ENCODE peak calls at places on chromosomes 3 and 15, in nine cellular contexts. One of them, this sample, is unnamed.

GRCh38 chr3:82208002-82208710 is 446.7 kb upstream of the GBE1 start:
- DNase-seq in hepatocyte: no peak
- DNase-seq in dorsolateral prefrontal cortex: no peak
- DNase-seq in body of pancreas: no peak
- DNase-seq in foreskin fibroblast: no peak
- DNase-seq in NT2/D1: no peak
- DNase-seq in esophagus squamous epithelium: no peak
- DNase-seq in astrocyte of the spinal cord: no peak
- DNase-seq in upper lobe of right lung: no peak
- DNase-seq in this sample: no peak

GRCh38 chr3:13137808-13138565 is 64.8 kb upstream of the IQSEC1 start:
- DNase-seq in hepatocyte: no peak
- DNase-seq in upper lobe of right lung: peak; percentile 35
- DNase-seq in dorsolateral prefrontal cortex: no peak
- DNase-seq in foreskin fibroblast: no peak
- DNase-seq in esophagus squamous epithelium: no peak
- DNase-seq in body of pancreas: no peak
- DNase-seq in astrocyte of the spinal cord: no peak
- DNase-seq in NT2/D1: no peak
- DNase-seq in this sample: no peak

GRCh38 chr15:56325186-56325585 is 40.0 kb upstream of the TEX9 start:
- DNase-seq in NT2/D1: no peak
- DNase-seq in hepatocyte: no peak
- DNase-seq in foreskin fibroblast: peak; percentile 66
- DNase-seq in esophagus squamous epithelium: no peak
- DNase-seq in dorsolateral prefrontal cortex: no peak
- DNase-seq in astrocyte of the spinal cord: peak; percentile 7
- DNase-seq in body of pancreas: no peak
- DNase-seq in upper lobe of right lung: no peak
- DNase-seq in this sample: peak; percentile 12

GRCh38 chr3:100402150-100402706 is 889 bp downstream of the LNP1 start:
- DNase-seq in upper lobe of right lung: no peak
- DNase-seq in dorsolateral prefrontal cortex: no peak
- DNase-seq in foreskin fibroblast: peak; percentile 57
- DNase-seq in astrocyte of the spinal cord: peak; percentile 55
- DNase-seq in body of pancreas: no peak
- DNase-seq in esophagus squamous epithelium: no peak
- DNase-seq in NT2/D1: no peak
- DNase-seq in hepatocyte: peak; percentile 43
- DNase-seq in this sample: peak; percentile 59

GRCh38 chr3:108603689-108604088 is 14.2 kb downstream of the DZIP3 start:
- DNase-seq in dorsolateral prefrontal cortex: no peak
- DNase-seq in NT2/D1: no peak
- DNase-seq in foreskin fibroblast: peak; percentile 44
- DNase-seq in body of pancreas: no peak
- DNase-seq in esophagus squamous epithelium: no peak
- DNase-seq in upper lobe of right lung: no peak
- DNase-seq in hepatocyte: no peak
- DNase-seq in astrocyte of the spinal cord: no peak
- DNase-seq in this sample: peak; percentile 23

GRCh38 chr3:149790698-149791097 is 1.7 kb downstream of the ANKUB1 start:
- DNase-seq in upper lobe of right lung: no peak
- DNase-seq in NT2/D1: no peak
- DNase-seq in esophagus squamous epithelium: no peak
- DNase-seq in body of pancreas: no peak
- DNase-seq in hepatocyte: no peak
- DNase-seq in foreskin fibroblast: peak; percentile 28
- DNase-seq in dorsolateral prefrontal cortex: no peak
- DNase-seq in astrocyte of the spinal cord: no peak
- DNase-seq in this sample: no peak

GRCh38 chr3:115634052-115634451 is 10.7 kb downstream of the GAP43 start:
- DNase-seq in esophagus squamous epithelium: no peak
- DNase-seq in hepatocyte: no peak
- DNase-seq in astrocyte of the spinal cord: no peak
- DNase-seq in upper lobe of right lung: no peak
- DNase-seq in body of pancreas: no peak
- DNase-seq in foreskin fibroblast: no peak
- DNase-seq in NT2/D1: no peak
- DNase-seq in dorsolateral prefrontal cortex: no peak
- DNase-seq in this sample: no peak

GRCh38 chr15:64634020-64634419 is 141.4 kb downstream of the RBPMS2 start:
- DNase-seq in NT2/D1: no peak
- DNase-seq in body of pancreas: no peak
- DNase-seq in hepatocyte: no peak
- DNase-seq in foreskin fibroblast: no peak
- DNase-seq in astrocyte of the spinal cord: peak; percentile 74
- DNase-seq in upper lobe of right lung: no peak
- DNase-seq in esophagus squamous epithelium: no peak
- DNase-seq in dorsolateral prefrontal cortex: no peak
- DNase-seq in this sample: no peak

GRCh38 chr3:159879598-159879997 is 109.0 kb upstream of the IL12A start:
- DNase-seq in foreskin fibroblast: no peak
- DNase-seq in dorsolateral prefrontal cortex: no peak
- DNase-seq in upper lobe of right lung: no peak
- DNase-seq in astrocyte of the spinal cord: no peak
- DNase-seq in NT2/D1: no peak
- DNase-seq in hepatocyte: no peak
- DNase-seq in esophagus squamous epithelium: no peak
- DNase-seq in body of pancreas: no peak
- DNase-seq in this sample: peak; percentile 40

GRCh38 chr3:152097770-152098169 is 171.0 kb upstream of the MBNL1 start:
- DNase-seq in astrocyte of the spinal cord: no peak
- DNase-seq in body of pancreas: no peak
- DNase-seq in foreskin fibroblast: no peak
- DNase-seq in NT2/D1: no peak
- DNase-seq in upper lobe of right lung: no peak
- DNase-seq in hepatocyte: no peak
- DNase-seq in dorsolateral prefrontal cortex: no peak
- DNase-seq in esophagus squamous epithelium: no peak
- DNase-seq in this sample: peak; percentile 39

GRCh38 chr3:177642482-177643163 is 445.3 kb upstream of the TBL1XR1 start:
- DNase-seq in upper lobe of right lung: no peak
- DNase-seq in dorsolateral prefrontal cortex: peak; percentile 36
- DNase-seq in foreskin fibroblast: no peak
- DNase-seq in astrocyte of the spinal cord: no peak
- DNase-seq in NT2/D1: no peak
- DNase-seq in hepatocyte: no peak
- DNase-seq in body of pancreas: no peak
- DNase-seq in esophagus squamous epithelium: no peak
- DNase-seq in this sample: no peak

GRCh38 chr3:128367726-128368125 is 99.0 kb downstream of the DNAJB8 start:
- DNase-seq in dorsolateral prefrontal cortex: no peak
- DNase-seq in foreskin fibroblast: peak; percentile 46
- DNase-seq in esophagus squamous epithelium: no peak
- DNase-seq in upper lobe of right lung: no peak
- DNase-seq in NT2/D1: no peak
- DNase-seq in body of pancreas: no peak
- DNase-seq in hepatocyte: no peak
- DNase-seq in astrocyte of the spinal cord: peak; percentile 8
- DNase-seq in this sample: no peak

GRCh38 chr3:58824285-58824684 is 157.7 kb upstream of the FAM3D start:
- DNase-seq in NT2/D1: peak; percentile 46
- DNase-seq in upper lobe of right lung: peak; percentile 61
- DNase-seq in body of pancreas: peak; percentile 81
- DNase-seq in foreskin fibroblast: peak; percentile 88
- DNase-seq in dorsolateral prefrontal cortex: peak; percentile 86
- DNase-seq in esophagus squamous epithelium: no peak
- DNase-seq in astrocyte of the spinal cord: peak; percentile 68
- DNase-seq in hepatocyte: peak; percentile 79
- DNase-seq in this sample: peak; percentile 65

GRCh38 chr3:72157782-72158638 is 373.1 kb upstream of the PROK2 start:
- DNase-seq in body of pancreas: no peak
- DNase-seq in esophagus squamous epithelium: no peak
- DNase-seq in upper lobe of right lung: no peak
- DNase-seq in hepatocyte: no peak
- DNase-seq in foreskin fibroblast: no peak
- DNase-seq in dorsolateral prefrontal cortex: no peak
- DNase-seq in NT2/D1: no peak
- DNase-seq in astrocyte of the spinal cord: no peak
- DNase-seq in this sample: no peak

GRCh38 chr3:72152551-72153476 is 367.9 kb upstream of the PROK2 start:
- DNase-seq in astrocyte of the spinal cord: peak; percentile 79
- DNase-seq in foreskin fibroblast: peak; percentile 92
- DNase-seq in dorsolateral prefrontal cortex: peak; percentile 62
- DNase-seq in upper lobe of right lung: peak; percentile 81
- DNase-seq in hepatocyte: peak; percentile 89
- DNase-seq in esophagus squamous epithelium: no peak
- DNase-seq in body of pancreas: peak; percentile 88
- DNase-seq in NT2/D1: no peak
- DNase-seq in this sample: peak; percentile 69

GRCh38 chr3:72153477-72154314 is 368.7 kb upstream of the PROK2 start:
- DNase-seq in body of pancreas: no peak
- DNase-seq in NT2/D1: no peak
- DNase-seq in dorsolateral prefrontal cortex: no peak
- DNase-seq in astrocyte of the spinal cord: no peak
- DNase-seq in hepatocyte: no peak
- DNase-seq in foreskin fibroblast: peak; percentile 56
- DNase-seq in esophagus squamous epithelium: no peak
- DNase-seq in upper lobe of right lung: no peak
- DNase-seq in this sample: peak; percentile 19

GRCh38 chr3:72154391-72155300 is 369.7 kb upstream of the PROK2 start:
- DNase-seq in dorsolateral prefrontal cortex: no peak
- DNase-seq in foreskin fibroblast: peak; percentile 72
- DNase-seq in hepatocyte: peak; percentile 60
- DNase-seq in esophagus squamous epithelium: no peak
- DNase-seq in NT2/D1: no peak
- DNase-seq in body of pancreas: no peak
- DNase-seq in upper lobe of right lung: no peak
- DNase-seq in astrocyte of the spinal cord: peak; percentile 22
- DNase-seq in this sample: peak; percentile 48

GRCh38 chr3:72155391-72156064 is 370.6 kb upstream of the PROK2 start:
- DNase-seq in foreskin fibroblast: peak; percentile 99
- DNase-seq in body of pancreas: peak; percentile 68
- DNase-seq in hepatocyte: peak; percentile 83
- DNase-seq in esophagus squamous epithelium: no peak
- DNase-seq in upper lobe of right lung: no peak
- DNase-seq in astrocyte of the spinal cord: peak; percentile 93
- DNase-seq in NT2/D1: no peak
- DNase-seq in dorsolateral prefrontal cortex: peak; percentile 45
- DNase-seq in this sample: peak; percentile 98
- H3K4me3 ChIP-seq in foreskin fibroblast: no peak overlapping the region
- H3K4me3 ChIP-seq in body of pancreas: no peak overlapping the region
- H3K4me3 ChIP-seq in hepatocyte: no peak overlapping the region
- H3K4me3 ChIP-seq in esophagus squamous epithelium: no peak overlapping the region
- H3K4me3 ChIP-seq in upper lobe of right lung: no peak overlapping the region
- H3K4me3 ChIP-seq in astrocyte of the spinal cord: no peak overlapping the region
- H3K4me3 ChIP-seq in NT2/D1: no peak overlapping the region
- H3K4me3 ChIP-seq in dorsolateral prefrontal cortex: no peak overlapping the region
- H3K4me3 ChIP-seq in this sample: no peak overlapping the region

DNA sequence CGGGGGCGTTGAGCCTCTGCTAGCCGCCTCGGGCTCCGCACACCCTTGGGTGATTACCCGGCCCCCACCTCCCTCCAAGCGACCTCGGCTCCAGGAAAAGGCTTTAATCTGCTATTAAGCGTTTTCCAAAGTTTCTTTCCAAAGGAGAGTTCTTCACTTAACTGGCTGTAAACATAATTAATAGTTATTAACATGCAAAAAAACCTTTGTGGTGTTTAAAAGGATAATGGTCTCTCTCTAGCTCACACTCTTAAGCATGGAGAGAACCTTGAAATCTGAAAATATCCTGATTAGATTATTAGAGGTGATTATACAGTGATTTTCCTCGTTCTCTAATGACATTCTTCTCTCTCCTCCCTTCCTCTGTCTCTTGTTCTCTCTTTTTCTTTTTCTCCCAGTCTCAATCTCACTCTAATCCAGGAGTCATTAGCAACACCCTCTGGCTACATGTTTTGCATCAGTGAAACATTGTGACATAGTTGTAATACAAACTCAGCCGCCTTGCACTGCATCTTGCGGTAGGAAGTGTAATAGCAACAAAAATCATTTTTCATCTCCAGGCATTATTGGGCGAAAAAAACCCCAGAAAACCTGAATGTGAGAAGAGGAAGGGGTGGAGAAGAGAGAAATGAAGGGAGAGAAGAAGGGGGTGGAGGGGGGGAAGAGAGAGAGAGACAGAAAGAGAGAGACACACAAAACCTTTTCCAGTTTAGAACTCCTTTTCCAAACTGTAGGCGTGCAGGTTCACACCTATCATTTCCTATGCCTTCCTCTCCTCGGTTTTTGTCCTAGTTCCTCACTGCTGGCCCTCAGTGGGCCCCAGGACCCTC is 24.4 kb downstream of the NR2F2 start:
- DNase-seq in hepatocyte: peak; percentile 57
- DNase-seq in esophagus squamous epithelium: no peak
- DNase-seq in body of pancreas: no peak
- DNase-seq in foreskin fibroblast: peak; percentile 83
- DNase-seq in NT2/D1: no peak
- DNase-seq in dorsolateral prefrontal cortex: no peak
- DNase-seq in upper lobe of right lung: no peak
- DNase-seq in astrocyte of the spinal cord: peak; percentile 79
- DNase-seq in this sample: peak; percentile 91
- H3K4me3 ChIP-seq in hepatocyte: no peak overlapping the region
- H3K4me3 ChIP-seq in esophagus squamous epithelium: peak overlapping the region; percentile 62
- H3K4me3 ChIP-seq in body of pancreas: no peak overlapping the region
- H3K4me3 ChIP-seq in foreskin fibroblast: peak overlapping the region; percentile 55
- H3K4me3 ChIP-seq in NT2/D1: peak overlapping the region; percentile 39
- H3K4me3 ChIP-seq in dorsolateral prefrontal cortex: no peak overlapping the region
- H3K4me3 ChIP-seq in upper lobe of right lung: peak overlapping the region; percentile 55
- H3K4me3 ChIP-seq in astrocyte of the spinal cord: peak overlapping the region; percentile 49
- H3K4me3 ChIP-seq in this sample: peak overlapping the region; percentile 72

DNA sequence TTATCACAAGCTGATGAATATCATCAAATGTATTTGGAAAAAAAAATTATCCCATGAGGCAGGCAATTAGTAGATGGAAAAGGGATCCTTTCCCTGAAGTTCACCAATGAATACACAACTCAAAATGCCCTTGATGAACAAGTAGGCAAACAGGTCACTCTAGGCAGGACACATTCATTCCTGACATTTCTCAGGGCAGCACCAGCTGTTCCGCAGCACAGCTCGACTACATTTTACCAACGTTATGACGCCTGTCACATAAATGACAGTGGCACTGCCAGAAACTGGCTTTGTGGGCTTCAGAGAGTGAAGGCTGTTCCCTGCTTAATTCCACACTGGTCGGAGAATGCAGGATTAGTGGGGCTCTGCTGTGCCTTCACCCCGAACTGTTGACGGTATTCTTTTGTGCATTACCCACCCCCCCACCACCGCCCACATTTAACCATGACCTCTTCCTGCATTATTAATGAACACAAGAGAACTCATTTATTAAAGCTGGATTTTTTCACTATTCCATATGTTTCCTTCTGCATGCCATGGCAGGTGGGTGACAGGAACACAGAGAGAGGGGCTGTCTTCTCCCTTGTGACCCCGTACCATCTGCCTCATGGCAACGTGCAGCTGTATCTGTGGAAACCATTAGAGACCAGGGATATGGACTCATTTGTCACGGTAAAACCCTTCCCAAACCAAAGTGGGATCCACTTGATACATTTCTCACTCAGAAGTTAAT is 197.6 kb downstream of the PDZRN3 start:
- DNase-seq in body of pancreas: no peak
- DNase-seq in NT2/D1: no peak
- DNase-seq in dorsolateral prefrontal cortex: no peak
- DNase-seq in foreskin fibroblast: no peak
- DNase-seq in astrocyte of the spinal cord: no peak
- DNase-seq in hepatocyte: no peak
- DNase-seq in upper lobe of right lung: no peak
- DNase-seq in esophagus squamous epithelium: no peak
- DNase-seq in this sample: no peak
- H3K4me3 ChIP-seq in body of pancreas: no peak overlapping the region
- H3K4me3 ChIP-seq in NT2/D1: no peak overlapping the region
- H3K4me3 ChIP-seq in dorsolateral prefrontal cortex: no peak overlapping the region
- H3K4me3 ChIP-seq in foreskin fibroblast: no peak overlapping the region
- H3K4me3 ChIP-seq in astrocyte of the spinal cord: no peak overlapping the region
- H3K4me3 ChIP-seq in hepatocyte: no peak overlapping the region
- H3K4me3 ChIP-seq in upper lobe of right lung: no peak overlapping the region
- H3K4me3 ChIP-seq in esophagus squamous epithelium: no peak overlapping the region
- H3K4me3 ChIP-seq in this sample: no peak overlapping the region

GRCh38 chr3:43063114-43063513 is 42.8 kb downstream of the POMGNT2 start:
- DNase-seq in foreskin fibroblast: no peak
- DNase-seq in upper lobe of right lung: no peak
- DNase-seq in body of pancreas: no peak
- DNase-seq in NT2/D1: no peak
- DNase-seq in hepatocyte: no peak
- DNase-seq in astrocyte of the spinal cord: no peak
- DNase-seq in esophagus squamous epithelium: no peak
- DNase-seq in dorsolateral prefrontal cortex: no peak
- DNase-seq in this sample: no peak
- H3K4me3 ChIP-seq in foreskin fibroblast: no peak overlapping the region
- H3K4me3 ChIP-seq in upper lobe of right lung: no peak overlapping the region
- H3K4me3 ChIP-seq in body of pancreas: no peak overlapping the region
- H3K4me3 ChIP-seq in NT2/D1: no peak overlapping the region
- H3K4me3 ChIP-seq in hepatocyte: no peak overlapping the region
- H3K4me3 ChIP-seq in astrocyte of the spinal cord: no peak overlapping the region
- H3K4me3 ChIP-seq in esophagus squamous epithelium: no peak overlapping the region
- H3K4me3 ChIP-seq in dorsolateral prefrontal cortex: no peak overlapping the region
- H3K4me3 ChIP-seq in this sample: no peak overlapping the region